ENCODE peak calls at places on chromosomes 11 and 22, in five cellular contexts. One of them, this sample, is unnamed.

GRCh38 chr11:116808262-116809175 is 14.6 kb downstream of the APOA4 start:
- DNase-seq in fibroblast of the aortic adventitia: peak
- DNase-seq in NB4: no peak
- DNase-seq in Calu3: no peak
- DNase-seq in body of pancreas: peak
- DNase-seq in this sample: no peak

GRCh38 chr11:103792981-103793468 is 243.4 kb upstream of the DDI1 start:
- DNase-seq in fibroblast of the aortic adventitia: peak
- DNase-seq in NB4: no peak
- DNase-seq in Calu3: no peak
- DNase-seq in body of pancreas: no peak
- DNase-seq in this sample: no peak

GRCh38 chr11:61111786-61112517 is 9.7 kb downstream of the CD5 start:
- DNase-seq in NB4: no peak
- DNase-seq in body of pancreas: no peak
- DNase-seq in Calu3: no peak
- DNase-seq in fibroblast of the aortic adventitia: no peak
- DNase-seq in this sample: no peak

GRCh38 chr11:46238078-46238966 is 39.1 kb upstream of the CREB3L1 start:
- DNase-seq in fibroblast of the aortic adventitia: peak
- DNase-seq in Calu3: peak
- DNase-seq in NB4: peak
- DNase-seq in body of pancreas: peak
- DNase-seq in this sample: peak

GRCh38 chr11:3823303-3823702 is 14.9 kb downstream of the PGAP2 start:
- DNase-seq in fibroblast of the aortic adventitia: peak
- DNase-seq in NB4: no peak
- DNase-seq in Calu3: no peak
- DNase-seq in body of pancreas: no peak
- DNase-seq in this sample: no peak

GRCh38 chr11:123357990-123358827 is 71.9 kb upstream of the GRAMD1B start:
- DNase-seq in NB4: peak
- DNase-seq in fibroblast of the aortic adventitia: peak
- DNase-seq in Calu3: no peak
- DNase-seq in body of pancreas: no peak
- DNase-seq in this sample: no peak

GRCh38 chr11:18934195-18934808 is 4.9 kb downstream of the MRGPRX1 start:
- DNase-seq in fibroblast of the aortic adventitia: no peak
- DNase-seq in body of pancreas: no peak
- DNase-seq in Calu3: no peak
- DNase-seq in NB4: no peak
- DNase-seq in this sample: no peak

GRCh38 chr11:36376888-36377758 is 81.0 kb downstream of the PRR5L start:
- DNase-seq in fibroblast of the aortic adventitia: peak
- DNase-seq in body of pancreas: peak
- DNase-seq in Calu3: peak
- DNase-seq in NB4: no peak
- DNase-seq in this sample: peak

GRCh38 chr11:124935548-124936514 is at the start of gene HEPACAM:
- DNase-seq in body of pancreas: no peak
- DNase-seq in Calu3: no peak
- DNase-seq in fibroblast of the aortic adventitia: no peak
- DNase-seq in NB4: no peak
- DNase-seq in this sample: no peak

GRCh38 chr11:820655-821512 is 2.2 kb downstream of the PNPLA2 start:
- DNase-seq in fibroblast of the aortic adventitia: peak
- DNase-seq in Calu3: peak
- DNase-seq in NB4: peak
- DNase-seq in body of pancreas: peak
- DNase-seq in this sample: no peak

GRCh38 chr11:1771700-1772099 is 8.0 kb upstream of the CTSD start:
- DNase-seq in body of pancreas: peak
- DNase-seq in Calu3: no peak
- DNase-seq in fibroblast of the aortic adventitia: peak
- DNase-seq in NB4: peak
- DNase-seq in this sample: no peak

GRCh38 chr11:13463779-13464290 is 813 bp upstream of the BTBD10 start:
- DNase-seq in NB4: peak
- DNase-seq in fibroblast of the aortic adventitia: no peak
- DNase-seq in Calu3: no peak
- DNase-seq in body of pancreas: no peak
- DNase-seq in this sample: no peak

GRCh38 chr11:83192846-83193245 is 666 bp upstream of the ANKRD42 start:
- DNase-seq in fibroblast of the aortic adventitia: peak
- DNase-seq in body of pancreas: no peak
- DNase-seq in Calu3: no peak
- DNase-seq in NB4: no peak
- DNase-seq in this sample: no peak

GRCh38 chr11:95192717-95193116 is 38.3 kb downstream of the SESN3 start:
- DNase-seq in fibroblast of the aortic adventitia: no peak
- DNase-seq in Calu3: no peak
- DNase-seq in NB4: no peak
- DNase-seq in body of pancreas: no peak
- DNase-seq in this sample: no peak

GRCh38 chr11:10708131-10708530 is 14.6 kb upstream of the IRAG1 start:
- DNase-seq in body of pancreas: no peak
- DNase-seq in fibroblast of the aortic adventitia: no peak
- DNase-seq in Calu3: no peak
- DNase-seq in NB4: no peak
- DNase-seq in this sample: no peak

GRCh38 chr11:13924801-13925327 is 37.7 kb upstream of the SPON1 start:
- DNase-seq in fibroblast of the aortic adventitia: no peak
- DNase-seq in NB4: peak
- DNase-seq in body of pancreas: no peak
- DNase-seq in Calu3: no peak
- DNase-seq in this sample: no peak

GRCh38 chr22:20551805-20552449 is 44.5 kb downstream of the MED15 start:
- DNase-seq in body of pancreas: peak
- DNase-seq in Calu3: no peak
- DNase-seq in NB4: no peak
- DNase-seq in fibroblast of the aortic adventitia: peak
- DNase-seq in this sample: no peak

GRCh38 chr11:116225784-116226410 is 546.9 kb downstream of the BUD13 start:
- DNase-seq in NB4: no peak
- DNase-seq in body of pancreas: no peak
- DNase-seq in Calu3: no peak
- DNase-seq in fibroblast of the aortic adventitia: no peak
- DNase-seq in this sample: no peak

GRCh38 chr22:25393121-25393805 is 171.2 kb upstream of the GRK3 start:
- DNase-seq in Calu3: no peak
- DNase-seq in body of pancreas: no peak
- DNase-seq in NB4: peak
- DNase-seq in fibroblast of the aortic adventitia: no peak
- DNase-seq in this sample: no peak

GRCh38 chr11:9210922-9211320 is 54.2 kb downstream of the DENND5A start:
- DNase-seq in body of pancreas: no peak
- DNase-seq in NB4: no peak
- DNase-seq in fibroblast of the aortic adventitia: peak
- DNase-seq in Calu3: no peak
- DNase-seq in this sample: no peak

GRCh38 chr11:120306519-120307242 is 18.4 kb upstream of the TLCD5 start:
- DNase-seq in fibroblast of the aortic adventitia: peak
- DNase-seq in body of pancreas: no peak
- DNase-seq in Calu3: peak
- DNase-seq in NB4: peak
- DNase-seq in this sample: no peak

GRCh38 chr11:128909438-128910125 is 18.4 kb downstream of the KCNJ5 start:
- DNase-seq in Calu3: no peak
- DNase-seq in NB4: no peak
- DNase-seq in body of pancreas: no peak
- DNase-seq in fibroblast of the aortic adventitia: no peak
- DNase-seq in this sample: no peak

GRCh38 chr11:122995526-122995925 is 13.9 kb upstream of the BSX start:
- DNase-seq in Calu3: no peak
- DNase-seq in body of pancreas: no peak
- DNase-seq in fibroblast of the aortic adventitia: no peak
- DNase-seq in NB4: no peak
- DNase-seq in this sample: no peak

GRCh38 chr11:1119282-1120146 is 38.2 kb upstream of the MUC5AC start:
- DNase-seq in fibroblast of the aortic adventitia: no peak
- DNase-seq in body of pancreas: no peak
- DNase-seq in Calu3: no peak
- DNase-seq in NB4: no peak
- DNase-seq in this sample: no peak

GRCh38 chr11:63663809-63664208 is 7.4 kb downstream of the ATL3 start:
- DNase-seq in Calu3: no peak
- DNase-seq in fibroblast of the aortic adventitia: peak
- DNase-seq in NB4: no peak
- DNase-seq in body of pancreas: no peak
- DNase-seq in this sample: no peak

GRCh38 chr11:36222755-36223635 is 66.2 kb downstream of the COMMD9 start:
- DNase-seq in Calu3: no peak
- DNase-seq in fibroblast of the aortic adventitia: peak
- DNase-seq in NB4: no peak
- DNase-seq in body of pancreas: no peak
- DNase-seq in this sample: no peak

GRCh38 chr11:69797156-69797555 is 22.0 kb upstream of the FGF4 start:
- DNase-seq in body of pancreas: no peak
- DNase-seq in fibroblast of the aortic adventitia: no peak
- DNase-seq in NB4: no peak
- DNase-seq in Calu3: no peak
- DNase-seq in this sample: no peak
- TF ChIP-seq CTCF in body of pancreas: no peak
- TF ChIP-seq CTCF in fibroblast of the aortic adventitia: no peak
- TF ChIP-seq CTCF in NB4: no peak
- TF ChIP-seq CTCF in Calu3: no peak
- TF ChIP-seq CTCF in this sample: no peak

DNA sequence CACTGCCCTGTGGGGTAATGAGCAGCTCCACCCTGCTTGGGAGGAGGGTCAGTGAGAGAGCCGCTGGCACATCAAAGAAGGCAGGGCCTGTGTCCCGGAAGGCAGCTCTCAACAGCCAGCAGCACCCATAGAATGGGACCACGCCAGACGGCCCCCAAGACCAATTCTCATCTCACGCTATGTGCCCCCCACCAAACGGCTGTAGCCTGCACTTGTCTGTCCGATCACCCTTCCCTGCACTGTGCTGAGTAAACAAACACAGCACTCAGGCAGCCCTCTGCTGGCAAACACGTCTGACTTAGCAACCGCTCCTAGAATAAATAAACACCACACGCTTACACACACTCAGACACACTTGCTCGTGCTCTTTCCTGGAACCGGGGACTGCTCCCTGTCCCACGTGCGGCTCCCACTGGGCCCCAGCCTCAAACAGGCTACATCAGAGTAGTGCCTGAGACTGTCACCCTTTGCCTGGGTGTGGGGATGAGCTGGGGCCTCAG is 53.2 kb upstream of the CDON start:
- DNase-seq in Calu3: peak
- DNase-seq in NB4: no peak
- DNase-seq in fibroblast of the aortic adventitia: peak
- DNase-seq in body of pancreas: peak
- DNase-seq in this sample: no peak
- TF ChIP-seq CTCF in Calu3: no peak
- TF ChIP-seq CTCF in NB4: no peak
- TF ChIP-seq CTCF in fibroblast of the aortic adventitia: peak
- TF ChIP-seq CTCF in body of pancreas: peak
- TF ChIP-seq CTCF in this sample: no peak

GRCh38 chr11:65185166-65185565 is 3.4 kb downstream of the CAPN1 start:
- DNase-seq in NB4: no peak
- DNase-seq in body of pancreas: no peak
- DNase-seq in Calu3: no peak
- DNase-seq in fibroblast of the aortic adventitia: no peak
- DNase-seq in this sample: no peak

GRCh38 chr11:65184146-65184545 is 2.4 kb downstream of the CAPN1 start:
- DNase-seq in NB4: no peak
- DNase-seq in Calu3: no peak
- DNase-seq in fibroblast of the aortic adventitia: no peak
- DNase-seq in body of pancreas: no peak
- DNase-seq in this sample: no peak

GRCh38 chr11:65187146-65187675 is 5.5 kb downstream of the CAPN1 start:
- DNase-seq in fibroblast of the aortic adventitia: no peak
- DNase-seq in NB4: no peak
- DNase-seq in body of pancreas: no peak
- DNase-seq in Calu3: no peak
- DNase-seq in this sample: no peak

GRCh38 chr11:65186701-65187100 is 5.0 kb downstream of the CAPN1 start:
- DNase-seq in Calu3: no peak
- DNase-seq in body of pancreas: no peak
- DNase-seq in fibroblast of the aortic adventitia: no peak
- DNase-seq in NB4: no peak
- DNase-seq in this sample: no peak

DNA sequence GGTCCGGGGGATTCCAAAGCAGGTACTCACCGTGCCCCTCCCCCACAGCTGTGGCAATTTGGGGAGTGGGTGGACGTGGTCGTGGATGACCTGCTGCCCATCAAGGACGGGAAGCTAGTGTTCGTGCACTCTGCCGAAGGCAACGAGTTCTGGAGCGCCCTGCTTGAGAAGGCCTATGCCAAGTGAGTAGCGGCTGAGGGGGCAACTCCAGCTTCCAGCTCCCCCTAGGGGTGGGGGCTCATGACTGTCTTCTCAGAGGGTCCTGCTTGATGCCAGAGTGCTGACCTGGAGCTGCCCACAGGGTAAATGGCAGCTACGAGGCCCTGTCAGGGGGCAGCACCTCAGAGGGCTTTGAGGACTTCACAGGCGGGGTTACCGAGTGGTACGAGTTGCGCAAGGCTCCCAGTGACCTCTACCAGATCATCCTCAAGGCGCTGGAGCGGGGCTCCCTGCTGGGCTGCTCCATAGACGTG is 4.2 kb downstream of the CAPN1 start:
- DNase-seq in Calu3: no peak
- DNase-seq in fibroblast of the aortic adventitia: no peak
- DNase-seq in NB4: peak
- DNase-seq in body of pancreas: no peak
- DNase-seq in this sample: no peak
- TF ChIP-seq CTCF in Calu3: peak
- TF ChIP-seq CTCF in fibroblast of the aortic adventitia: no peak
- TF ChIP-seq CTCF in NB4: peak
- TF ChIP-seq CTCF in body of pancreas: no peak
- TF ChIP-seq CTCF in this sample: no peak

DNA sequence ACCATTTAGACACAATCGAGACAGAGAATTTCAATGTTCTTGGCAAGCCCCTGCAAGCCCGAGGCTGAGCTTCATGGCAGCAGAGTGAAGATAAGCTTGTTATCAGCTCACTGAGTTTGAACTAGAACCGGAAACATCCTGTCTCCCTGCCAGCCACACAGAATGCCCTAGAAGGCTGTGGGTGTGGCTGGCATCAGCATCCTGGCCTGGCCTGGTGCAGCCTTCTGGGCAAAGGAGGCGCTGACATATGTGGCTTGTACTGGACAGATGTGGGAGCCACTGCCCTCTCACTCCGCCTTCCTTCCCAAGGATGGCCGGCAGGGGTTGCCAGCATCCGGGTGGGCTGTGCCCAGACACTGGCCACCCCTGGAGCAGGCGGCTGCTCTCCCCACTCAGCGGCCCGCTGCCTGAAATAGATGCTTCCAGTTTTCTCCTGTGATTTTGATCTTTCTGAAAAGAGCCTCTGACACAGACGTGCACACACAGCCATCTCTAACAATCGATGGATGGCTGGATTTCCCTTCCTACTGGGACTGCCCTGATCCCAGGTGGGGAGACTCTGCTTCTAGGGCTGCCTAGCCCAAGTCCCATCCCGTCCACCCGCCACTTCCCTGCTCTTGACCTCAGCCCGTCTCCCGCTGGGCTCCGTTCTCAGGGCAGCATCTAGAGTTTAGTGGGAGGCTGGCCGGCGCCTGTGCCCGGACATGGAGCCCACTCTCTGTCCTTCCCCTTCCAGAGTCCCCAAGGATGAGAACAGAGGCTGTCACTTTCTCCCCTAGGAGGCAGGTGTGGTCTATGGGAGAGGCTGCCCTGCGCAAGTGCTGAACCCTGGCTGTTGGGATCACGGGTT is 149.7 kb downstream of the CTTN start:
- DNase-seq in Calu3: no peak
- DNase-seq in NB4: no peak
- DNase-seq in fibroblast of the aortic adventitia: no peak
- DNase-seq in body of pancreas: no peak
- DNase-seq in this sample: no peak
- TF ChIP-seq CTCF in Calu3: no peak
- TF ChIP-seq CTCF in NB4: no peak
- TF ChIP-seq CTCF in fibroblast of the aortic adventitia: no peak
- TF ChIP-seq CTCF in body of pancreas: no peak
- TF ChIP-seq CTCF in this sample: no peak

This sample was measured in activated B cell treated with CpG ODN at 0.5 μM for 24 hours.